ENCODE peak calls at places on chromosome 21, in five cellular contexts. B is foreskin fibroblast, G is dorsolateral prefrontal cortex, I is HFF-Myc, X is hepatocyte. N is an unnamed sample.

GRCh38 chr21:46355161-46356004 is 31.4 kb downstream of the PCNT start:
- DNase-seq in B (no peak), X (no peak), G (no peak), I (no peak), N (no peak)

GRCh38 chr21:42414928-42415769 is 11.4 kb downstream of the UBASH3A start:
- DNase-seq in G (no peak), B (no peak), I (peak), X (no peak), N (no peak)

GRCh38 chr21:18760247-18760646 is 356.7 kb upstream of the TMPRSS15 start:
- DNase-seq in I (no peak), G (no peak), X (no peak), B (no peak), N (no peak)

GRCh38 chr21:42171091-42172053 is 47.6 kb upstream of the ABCG1 start:
- DNase-seq in B (no peak), I (no peak), G (peak), X (peak), N (no peak)

GRCh38 chr21:14482165-14482564 is 64.0 kb downstream of the SAMSN1 start:
- DNase-seq in I (no peak), G (no peak), X (no peak), B (no peak), N (no peak)

GRCh38 chr21:44047996-44048560 is 36.0 kb downstream of the TRAPPC10 start:
- DNase-seq in X (no peak), I (no peak), G (no peak), B (no peak), N (no peak)

GRCh38 chr21:17802568-17802967 is 16.6 kb downstream of the C21orf91 start:
- DNase-seq in B (peak), G (no peak), X (no peak), I (no peak), N (no peak)

GRCh38 chr21:46185717-46186116 is 1.5 kb upstream of the SPATC1L start:
- DNase-seq in G (no peak), I (no peak), B (no peak), X (no peak), N (no peak)

GRCh38 chr21:42356036-42356435 is 5.2 kb upstream of the TFF2 start:
- DNase-seq in X (no peak), G (no peak), B (no peak), I (no peak), N (no peak)

GRCh38 chr21:20617130-20617529 is 381.1 kb upstream of the NCAM2 start:
- DNase-seq in I (no peak), G (no peak), X (peak), B (no peak), N (no peak)

GRCh38 chr21:32256873-32257620 is 21.8 kb downstream of the MIS18A start:
- DNase-seq in I (peak), X (peak), G (peak), B (peak), N (no peak)

GRCh38 chr21:43842742-43843141 is 22.3 kb upstream of the AGPAT3 start:
- DNase-seq in X (no peak), G (no peak), I (no peak), B (no peak), N (no peak)

GRCh38 chr21:44636209-44637017 is 743 bp upstream of the KRTAP10-10 start:
- DNase-seq in B (no peak), G (no peak), X (no peak), I (no peak), N (no peak)

GRCh38 chr21:25997788-25998611 is 172.6 kb downstream of the APP start:
- DNase-seq in I (no peak), X (peak), G (peak), B (no peak), N (peak)

GRCh38 chr21:43727571-43728466 is 8.9 kb downstream of the PDXK start:
- DNase-seq in I (no peak), X (no peak), B (peak), G (no peak), N (no peak)

GRCh38 chr21:46091631-46092025 is 6.3 kb upstream of the COL6A2 start:
- DNase-seq in X (no peak), G (no peak), B (no peak), I (no peak), N (no peak)

GRCh38 chr21:26795866-26796329 is 49.3 kb downstream of the ADAMTS1 start:
- DNase-seq in G (peak), I (peak), B (peak), X (peak), N (no peak)

GRCh38 chr21:41873005-41873404 is 6.1 kb downstream of the PRDM15 start:
- DNase-seq in X (no peak), G (no peak), I (no peak), B (no peak), N (no peak)

GRCh38 chr21:14554948-14555347 is 8.8 kb upstream of the SAMSN1 start:
- DNase-seq in G (no peak), B (no peak), X (no peak), I (no peak), N (no peak)

GRCh38 chr21:44890961-44891541 is 17.6 kb upstream of the PTTG1IP start:
- DNase-seq in I (no peak), B (no peak), G (no peak), X (no peak), N (no peak)

GRCh38 chr21:29075706-29076447 is 2.4 kb upstream of the CCT8 start:
- DNase-seq in X (no peak), G (no peak), B (no peak), I (no peak), N (no peak)

GRCh38 chr21:43976661-43977060 is 35.4 kb upstream of the TRAPPC10 start:
- DNase-seq in G (no peak), I (no peak), B (no peak), X (no peak), N (no peak)

GRCh38 chr21:35509004-35509704 is 460.1 kb upstream of the RUNX1 start:
- DNase-seq in G (no peak), B (no peak), X (no peak), I (no peak), N (no peak)

GRCh38 chr21:35511298-35512162 is 462.4 kb upstream of the RUNX1 start:
- DNase-seq in B (no peak), X (no peak), I (no peak), G (no peak), N (no peak)

GRCh38 chr21:35506352-35506751 is 457.2 kb upstream of the RUNX1 start:
- DNase-seq in B (no peak), G (no peak), X (no peak), I (no peak), N (no peak)

GRCh38 chr21:35510294-35510693 is 461.2 kb upstream of the RUNX1 start:
- DNase-seq in B (no peak), G (no peak), X (no peak), I (no peak), N (no peak)

GRCh38 chr21:35508389-35508888 is 459.3 kb upstream of the RUNX1 start:
- DNase-seq in G (peak), X (peak), I (peak), B (peak), N (no peak)
- TF ChIP-seq CTCF in G (peak), X (peak), I (peak), B (peak), N (no peak)

GRCh38 chr21:31142600-31142999 is 104.3 kb upstream of the KRTAP19-8 start:
- DNase-seq in G (no peak), I (no peak), B (no peak), X (no peak), N (no peak)
- TF ChIP-seq CTCF in G (no peak), I (no peak), B (no peak), X (no peak), N (no peak)

GRCh38 chr21:39911286-39911685 is 44.0 kb downstream of the PCP4 start:
- DNase-seq in X (no peak), G (no peak), B (no peak), I (no peak), N (no peak)
- TF ChIP-seq CTCF in X (peak), G (peak), B (no peak), I (no peak), N (peak)

GRCh38 chr21:40620386-40621145 is 226.4 kb downstream of the DSCAM start:
- DNase-seq in G (no peak), X (no peak), I (no peak), B (no peak), N (no peak)

GRCh38 chr21:40618216-40618615 is 228.7 kb downstream of the DSCAM start:
- DNase-seq in I (no peak), G (no peak), B (no peak), X (no peak), N (no peak)

GRCh38 chr21:40616377-40616704 is 230.6 kb downstream of the DSCAM start:
- DNase-seq in I (no peak), G (no peak), B (no peak), X (peak), N (no peak)

GRCh38 chr21:40615503-40616376 is 231.2 kb downstream of the DSCAM start:
- DNase-seq in X (peak), G (no peak), B (no peak), I (no peak), N (no peak)
- TF ChIP-seq CTCF in X (peak), G (no peak), B (no peak), I (no peak), N (no peak)

DNA sequence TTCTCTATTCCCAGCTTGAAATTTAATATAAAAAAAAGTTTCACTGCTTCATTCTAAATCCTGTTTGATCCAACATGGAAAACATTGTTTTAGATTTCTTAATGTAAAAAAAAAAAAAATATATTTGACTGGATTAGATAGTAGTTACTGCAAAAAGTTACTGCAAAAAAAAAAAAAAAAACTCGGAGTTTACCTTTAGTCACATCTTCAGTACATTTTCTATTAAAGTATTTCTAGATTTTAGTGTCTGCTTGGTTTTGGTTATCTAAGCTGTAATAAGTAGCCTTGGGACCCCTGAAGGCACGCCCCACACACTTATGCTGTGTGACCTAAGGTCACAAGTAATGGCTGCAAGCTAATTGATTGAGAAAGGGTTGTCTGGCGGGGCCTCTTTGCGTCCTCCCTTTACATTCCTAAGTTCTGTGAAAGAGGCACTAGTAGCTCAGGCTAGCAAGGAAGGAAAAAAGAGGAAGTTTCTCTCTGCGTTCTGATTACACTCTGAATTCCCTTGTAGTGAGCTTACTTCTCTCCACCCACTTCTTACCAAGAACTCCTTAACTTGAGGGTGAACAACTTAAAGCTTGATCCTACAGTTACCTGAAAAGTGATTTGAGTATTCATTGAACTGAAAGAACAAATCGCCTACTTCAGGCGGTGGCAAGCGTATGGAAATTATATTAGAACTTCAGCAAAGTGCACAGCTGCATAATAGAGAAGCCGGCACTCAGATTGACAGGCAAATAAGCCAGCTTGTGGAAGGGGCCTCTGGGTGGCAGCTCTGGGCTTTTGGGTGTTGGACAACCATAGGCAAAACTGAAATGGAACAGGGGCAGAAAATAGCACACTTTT is 464.2 kb downstream of the USP25 start:
- DNase-seq in I (peak), G (peak), X (peak), B (peak), N (no peak)
- TF ChIP-seq CTCF in I (peak), G (peak), X (peak), B (peak), N (no peak)

GRCh38 chr21:33855190-33855589 is 60.4 kb downstream of the ATP5PO start:
- DNase-seq in I (no peak), X (no peak), B (no peak), G (no peak), N (no peak)
- TF ChIP-seq CTCF in I (peak), X (no peak), B (no peak), G (no peak), N (peak)

N was measured in progenitor cell of endocrine pancreas.